ENCODE peak calls at places on chromosomes 3 and 15, in six cellular contexts. O, C, B, K, U and P are unnamed samples.

GRCh38 chr3:150152567-150152966 is 181.9 kb upstream of the PFN2 start:
- DNase-seq in O (no peak), C (no peak), B (no peak), K (no peak), U (no peak), P (no peak)

GRCh38 chr3:120802916-120803315 is 60.4 kb downstream of the GTF2E1 start:
- DNase-seq in U (no peak), C (no peak), K (no peak), B (no peak), O (no peak), P (no peak)

GRCh38 chr3:137222736-137223135 is 265.0 kb downstream of the IL20RB start:
- DNase-seq in U (peak), C (no peak), K (no peak), B (no peak), O (no peak), P (no peak)

GRCh38 chr15:80660114-80660513 is 35.0 kb upstream of the ABHD17C start:
- DNase-seq in O (peak), B (no peak), U (no peak), K (peak), C (peak), P (no peak)

GRCh38 chr3:176352716-176353334 is 844.5 kb downstream of the TBL1XR1 start:
- DNase-seq in B (no peak), O (no peak), K (peak), U (no peak), C (peak), P (no peak)

GRCh38 chr3:171116802-171117395 is 90.4 kb upstream of the SLC2A2 start:
- DNase-seq in C (no peak), O (no peak), U (no peak), K (no peak), B (no peak), P (no peak)

GRCh38 chr3:36792342-36792741 is 28.0 kb upstream of the DCLK3 start:
- DNase-seq in O (no peak), K (peak), B (no peak), C (peak), U (no peak), P (peak)

GRCh38 chr3:12574656-12575055 is 17.8 kb downstream of the MKRN2 start:
- DNase-seq in U (no peak), K (no peak), O (no peak), B (no peak), C (no peak), P (no peak)

GRCh38 chr15:51814616-51815015 is 14.8 kb upstream of the TMOD3 start:
- DNase-seq in K (no peak), O (no peak), U (no peak), C (no peak), B (no peak), P (no peak)

GRCh38 chr3:184314700-184315505 is 497 bp downstream of the EIF4G1 start:
- DNase-seq in C (peak), K (no peak), B (peak), U (peak), O (peak), P (peak)

GRCh38 chr3:186267758-186268157 is 94.3 kb downstream of the DGKG start:
- DNase-seq in K (no peak), O (no peak), U (no peak), B (no peak), C (no peak), P (no peak)

GRCh38 chr3:49716169-49716568 is 3.3 kb downstream of the AMIGO3 start:
- DNase-seq in C (no peak), K (no peak), U (no peak), O (no peak), B (no peak), P (peak)

GRCh38 chr3:1262246-1262645 is 169.4 kb downstream of the CNTN6 start:
- DNase-seq in O (no peak), B (no peak), C (no peak), K (no peak), U (no peak), P (no peak)

GRCh38 chr3:169085827-169086226 is 577.7 kb downstream of the MECOM start:
- DNase-seq in U (no peak), C (peak), B (no peak), O (no peak), K (no peak), P (no peak)

GRCh38 chr3:43995929-43996378 is 245.7 kb upstream of the TOPAZ1 start:
- DNase-seq in B (no peak), K (no peak), C (no peak), O (no peak), U (no peak), P (no peak)

GRCh38 chr3:10729439-10729838 is 86.6 kb upstream of the SLC6A11 start:
- DNase-seq in U (no peak), K (no peak), O (no peak), C (no peak), B (no peak), P (no peak)

GRCh38 chr15:66760358-66760967 is 58.4 kb downstream of the SMAD6 start:
- DNase-seq in U (no peak), O (no peak), C (no peak), B (no peak), K (no peak), P (no peak)

GRCh38 chr3:58026598-58026997 is 18.4 kb downstream of the FLNB start:
- DNase-seq in U (peak), C (no peak), B (no peak), K (no peak), O (no peak), P (no peak)

GRCh38 chr15:45790325-45790943 is 155.6 kb downstream of the SQOR start:
- DNase-seq in B (no peak), U (peak), C (peak), O (peak), K (no peak), P (no peak)

GRCh38 chr3:129013491-129013891 is 12.4 kb downstream of the EFCC1 start:
- DNase-seq in B (no peak), U (no peak), K (no peak), O (no peak), C (no peak), P (no peak)

GRCh38 chr3:46624976-46625490 is 12.7 kb downstream of the FAM240A start:
- DNase-seq in O (no peak), U (no peak), C (no peak), B (no peak), K (no peak), P (no peak)

GRCh38 chr3:24591661-24592555 is 97.3 kb upstream of the THRB start:
- DNase-seq in C (peak), O (no peak), B (no peak), U (no peak), K (no peak), P (no peak)

GRCh38 chr15:68578175-68578959 is 426 bp upstream of the CORO2B start:
- DNase-seq in U (peak), B (no peak), K (no peak), O (peak), C (peak), P (peak)

GRCh38 chr3:102510663-102511062 is 75.8 kb downstream of the ZPLD1 start:
- DNase-seq in O (peak), C (peak), B (no peak), K (peak), U (peak), P (no peak)

GRCh38 chr3:13671536-13672233 is 122.8 kb downstream of the FBLN2 start:
- DNase-seq in U (no peak), O (no peak), K (no peak), C (no peak), B (no peak), P (no peak)